ENCODE peak calls at places on chromosomes 1 and 21, in four cellular contexts. F is A549, O is GM12878, K is K562. R is an unnamed sample.

GRCh38 chr1:156704930-156705320 is 458 bp downstream of the CRABP2 start:
- DNase-seq in F (peak), O (no peak), K (no peak), R (no peak)

GRCh38 chr1:118926261-118926660 is 61.9 kb downstream of the TBX15 start:
- DNase-seq in F (no peak), O (no peak), K (no peak), R (no peak)

GRCh38 chr21:39217356-39218081 is 34.3 kb upstream of the PSMG1 start:
- DNase-seq in F (no peak), O (no peak), K (no peak), R (no peak)

GRCh38 chr1:94106716-94107115 is 14.2 kb downstream of the ABCA4 start:
- DNase-seq in F (no peak), O (no peak), K (no peak), R (no peak)

GRCh38 chr1:218524986-218525385 is 179.8 kb downstream of the TGFB2 start:
- DNase-seq in F (no peak), O (no peak), K (no peak), R (no peak)

GRCh38 chr1:46393510-46393909 is 607 bp upstream of the FAAH start:
- DNase-seq in F (no peak), O (no peak), K (no peak), R (no peak)

GRCh38 chr1:79323240-79324025 is 316.9 kb upstream of the ADGRL4 start:
- DNase-seq in F (peak), O (no peak), K (no peak), R (no peak)

GRCh38 chr21:33975548-33976081 is 60.0 kb upstream of the ATP5PO start:
- DNase-seq in F (peak), O (peak), K (peak), R (no peak)

GRCh38 chr21:46109251-46110221 is 11.6 kb downstream of the COL6A2 start:
- DNase-seq in F (no peak), O (no peak), K (no peak), R (no peak)
- TF ChIP-seq BHLHE40 in F (no peak), O (no peak), K (no peak), R (no peak)

DNA sequence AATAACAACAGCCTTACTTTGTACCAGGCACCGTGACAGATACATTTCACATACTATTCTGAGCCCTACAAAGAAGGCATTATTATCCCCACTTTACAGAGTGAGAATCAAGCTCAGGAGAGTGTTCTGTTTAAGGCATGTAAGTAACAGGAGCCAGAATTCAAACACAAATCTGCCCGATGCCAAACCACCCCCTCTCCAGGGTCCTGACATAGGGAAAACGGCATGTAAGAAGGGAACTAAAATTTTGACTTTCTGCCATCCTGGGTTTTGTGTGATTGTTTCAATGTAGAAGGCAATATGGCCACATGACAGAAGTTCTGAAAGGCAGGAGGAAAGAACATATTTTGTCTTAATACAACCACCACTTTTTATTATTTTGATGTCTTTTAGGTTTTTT is 5.5 kb downstream of the FUCA1 start:
- DNase-seq in F (no peak), O (no peak), K (no peak), R (no peak)
- TF ChIP-seq REST in F (no peak), O (no peak), K (no peak), R (no peak)

DNA sequence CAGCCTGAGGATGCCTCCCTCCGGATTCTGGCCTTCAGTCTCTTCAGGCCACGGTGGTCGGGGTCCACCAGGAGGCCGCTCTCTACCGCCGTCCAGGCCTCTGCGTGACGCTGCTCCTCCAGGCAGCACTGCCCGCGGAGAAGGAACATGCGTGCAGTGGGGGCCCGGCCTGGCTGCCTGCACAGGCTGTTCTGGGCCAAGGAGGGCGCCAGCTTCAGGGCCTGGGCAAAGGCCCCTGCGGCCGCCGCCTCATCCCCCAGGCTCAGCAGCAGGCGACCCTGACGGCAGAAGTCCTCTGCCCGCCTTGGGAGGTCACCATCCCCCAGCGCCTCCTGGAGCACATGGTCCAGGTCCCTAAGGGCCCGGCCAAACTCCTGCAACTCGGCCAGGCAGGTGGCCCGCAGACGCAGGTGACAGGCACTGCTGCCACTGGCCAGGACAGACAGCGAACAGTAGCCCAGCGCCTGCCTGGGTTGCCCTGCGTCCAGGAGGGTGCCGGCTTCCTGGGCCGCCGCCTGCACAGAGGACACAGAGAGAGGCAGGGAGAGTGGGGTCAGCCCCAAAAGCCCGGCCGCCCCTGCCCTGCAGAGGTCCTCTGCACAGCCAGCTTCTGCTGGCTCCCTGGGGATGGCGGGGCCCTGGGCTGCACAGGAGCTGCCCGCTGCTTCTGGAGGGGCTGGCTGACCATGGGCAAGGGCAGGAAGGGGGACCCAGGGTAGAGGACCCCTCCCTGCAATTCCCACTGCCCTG is 8.7 kb upstream of the MMEL1 start:
- DNase-seq in F (no peak), O (no peak), K (no peak), R (no peak)
- TF ChIP-seq BHLHE40 in F (no peak), O (no peak), K (no peak), R (no peak)

GRCh38 chr1:1996207-1996651 is 7.4 kb downstream of the CFAP74 start:
- DNase-seq in F (no peak), O (no peak), K (no peak), R (no peak)

GRCh38 chr1:2000432-2000831 is 3.2 kb downstream of the CFAP74 start:
- DNase-seq in F (no peak), O (no peak), K (no peak), R (no peak)

GRCh38 chr1:2000850-2001249 is 2.7 kb downstream of the CFAP74 start:
- DNase-seq in F (no peak), O (no peak), K (no peak), R (no peak)

GRCh38 chr1:2001773-2002411 is 1.7 kb downstream of the CFAP74 start:
- DNase-seq in F (no peak), O (no peak), K (no peak), R (no peak)

GRCh38 chr1:1997561-1997960 is 6.0 kb downstream of the CFAP74 start:
- DNase-seq in F (no peak), O (no peak), K (no peak), R (no peak)
- TF ChIP-seq REST in F (no peak), O (no peak), K (no peak), R (no peak)

GRCh38 chr1:248152056-248152827 is 7.3 kb downstream of the OR2M5 start:
- DNase-seq in F (no peak), O (no peak), K (no peak), R (no peak)

GRCh38 chr1:248158758-248159157 is 13.8 kb downstream of the OR2M5 start:
- DNase-seq in F (no peak), O (no peak), K (no peak), R (no peak)

GRCh38 chr1:248155927-248156326 is 11.0 kb downstream of the OR2M5 start:
- DNase-seq in F (no peak), O (no peak), K (no peak), R (no peak)
- TF ChIP-seq BHLHE40 in F (no peak), O (no peak), K (no peak), R (no peak)

GRCh38 chr1:161201828-161202712 is at the start of gene NDUFS2:
- DNase-seq in F (peak), O (peak), K (peak), R (peak)
- TF ChIP-seq REST in F (no peak), O (no peak), K (peak), R (no peak)

DNA sequence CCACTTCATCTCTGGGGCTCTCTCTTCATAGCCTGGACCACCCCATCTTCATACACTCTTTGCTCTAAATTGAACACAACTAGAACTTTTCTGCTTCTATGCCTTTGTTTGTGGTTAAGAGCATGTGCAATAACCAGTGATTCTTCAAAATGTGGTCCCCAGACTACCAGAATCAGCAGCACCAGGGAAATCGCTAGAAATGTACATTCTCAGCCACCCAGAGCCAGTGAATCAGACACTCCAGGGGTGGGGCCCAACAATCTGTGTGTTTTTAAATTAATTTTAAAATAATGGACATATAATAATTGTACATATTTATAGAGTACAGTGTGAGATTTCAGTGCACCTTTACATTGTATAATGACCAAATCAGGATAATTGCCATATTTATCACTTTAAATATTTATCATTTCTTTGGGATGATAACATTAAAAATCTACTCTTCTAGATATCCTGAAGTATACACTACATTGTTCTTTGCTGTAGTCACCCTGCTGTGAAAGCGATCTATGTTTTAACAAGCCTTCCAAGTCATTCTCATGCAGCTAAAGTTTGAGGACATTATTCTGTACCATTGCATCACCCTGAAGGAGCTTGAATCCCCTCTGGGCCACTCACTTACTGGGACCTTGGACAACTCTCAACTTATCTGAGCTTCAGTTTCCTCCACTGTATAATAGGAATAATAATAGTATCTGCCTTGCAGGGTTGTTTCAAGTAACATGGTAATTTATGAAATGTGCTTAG is 10.8 kb downstream of the GRHL3 start:
- DNase-seq in F (no peak), O (no peak), K (no peak), R (no peak)
- TF ChIP-seq BHLHE40 in F (no peak), O (no peak), K (no peak), R (no peak)

GRCh38 chr1:194294006-194294405 is 1107.6 kb upstream of the B3GALT2 start:
- DNase-seq in F (no peak), O (no peak), K (no peak), R (no peak)

GRCh38 chr1:194292912-194293311 is 1106.5 kb upstream of the B3GALT2 start:
- DNase-seq in F (no peak), O (no peak), K (no peak), R (no peak)

GRCh38 chr1:194289569-194290266 is 1103.3 kb upstream of the B3GALT2 start:
- DNase-seq in F (no peak), O (peak), K (no peak), R (no peak)

DNA sequence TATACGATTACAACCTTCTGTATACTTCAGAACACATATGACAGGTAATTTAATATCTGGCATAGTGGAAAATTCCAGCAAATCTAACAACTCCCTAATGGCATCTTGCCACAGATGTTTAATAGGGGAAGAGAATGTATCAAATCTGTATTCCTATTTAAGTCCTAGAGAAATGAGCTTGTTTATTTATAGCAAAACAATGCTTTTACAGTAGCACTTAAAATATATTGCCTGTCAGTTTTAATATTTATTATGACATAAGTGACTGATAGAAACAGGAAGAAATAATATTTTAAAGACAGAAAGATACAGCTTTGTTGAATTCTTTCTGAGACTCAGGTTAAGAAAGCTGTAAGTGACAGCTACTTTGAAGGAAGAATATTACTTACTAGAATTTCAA is 1101.9 kb upstream of the B3GALT2 start:
- DNase-seq in F (no peak), O (no peak), K (no peak), R (no peak)
- TF ChIP-seq REST in F (no peak), O (no peak), K (no peak), R (no peak)

GRCh38 chr1:81702903-81703302 is 97.8 kb upstream of the ADGRL2 start:
- DNase-seq in F (peak), O (no peak), K (no peak), R (no peak)

GRCh38 chr1:81702079-81702715 is 98.5 kb upstream of the ADGRL2 start:
- DNase-seq in F (no peak), O (no peak), K (no peak), R (no peak)

GRCh38 chr1:81703736-81704463 is 96.8 kb upstream of the ADGRL2 start:
- DNase-seq in F (peak), O (no peak), K (no peak), R (no peak)

GRCh38 chr1:81701071-81701470 is 99.7 kb upstream of the ADGRL2 start:
- DNase-seq in F (no peak), O (no peak), K (no peak), R (no peak)

GRCh38 chr1:81703352-81703735 is 97.4 kb upstream of the ADGRL2 start:
- DNase-seq in F (peak), O (no peak), K (no peak), R (no peak)
- TF ChIP-seq BHLHE40 in F (no peak), O (no peak), K (no peak), R (no peak)